ENCODE peak calls at places on chromosomes 1 and 21, in seven cellular contexts. B, V, D, Q, Y, X and M are unnamed samples.

GRCh38 chr1:245588250-245588649 is 433.5 kb downstream of the KIF26B start:
- DNase-seq in Q (no peak), D (no peak), X (peak; percentile 20), B (no peak), V (no peak), Y (no peak), M (no peak)

GRCh38 chr1:208002672-208003071 is 91.7 kb upstream of the CD34 start:
- DNase-seq in Y (peak; percentile 43), D (no peak), B (no peak), V (no peak), Q (no peak), X (no peak), M (no peak)

GRCh38 chr1:1001057-1001630 is 1.2 kb upstream of the HES4 start:
- DNase-seq in X (no peak), V (no peak), B (no peak), Q (no peak), Y (peak; percentile 76), D (no peak), M (no peak)

GRCh38 chr1:30727796-30728195 is 4.4 kb upstream of the MATN1 start:
- DNase-seq in B (no peak), D (no peak), Y (no peak), Q (peak; percentile 48), V (no peak), X (no peak), M (no peak)

GRCh38 chr1:236603896-236604217 is 459 bp downstream of the HEATR1 start:
- DNase-seq in Q (peak; percentile 44), B (peak; percentile 51), D (no peak), X (no peak), Y (no peak), V (no peak), M (peak; percentile 2)

GRCh38 chr1:245197911-245198379 is 43.2 kb downstream of the KIF26B start:
- DNase-seq in V (no peak), B (no peak), Y (no peak), Q (no peak), X (no peak), D (no peak), M (no peak)

GRCh38 chr1:9957726-9958125 is 14.5 kb downstream of the NMNAT1 start:
- DNase-seq in B (no peak), Y (no peak), Q (no peak), X (no peak), V (no peak), D (no peak), M (no peak)

GRCh38 chr21:42818328-42818749 is 61.0 kb downstream of the WDR4 start:
- DNase-seq in Q (peak; percentile 55), Y (no peak), X (peak; percentile 5), B (peak; percentile 55), D (peak; percentile 73), V (peak; percentile 85), M (peak; percentile 48)

GRCh38 chr1:92877792-92878191 is 46.0 kb downstream of the RPL5 start:
- DNase-seq in X (no peak), V (no peak), Y (no peak), Q (no peak), D (no peak), B (no peak), M (peak; percentile 31)

GRCh38 chr21:42597487-42598158 is 55.8 kb upstream of the PDE9A start:
- DNase-seq in V (no peak), D (no peak), B (no peak), X (no peak), Y (no peak), Q (no peak), M (no peak)

GRCh38 chr1:240149488-240150094 is 57.9 kb downstream of the FMN2 start:
- DNase-seq in X (peak; percentile 9), D (no peak), Y (no peak), B (no peak), V (peak; percentile 57), Q (peak; percentile 64), M (peak; percentile 62)

GRCh38 chr1:44811234-44811633 is 2.9 kb downstream of the BTBD19 start:
- DNase-seq in D (no peak), V (peak; percentile 59), B (no peak), Q (no peak), Y (peak; percentile 12), X (no peak), M (no peak)

GRCh38 chr1:201307760-201308499 is 24.6 kb downstream of the PKP1 start:
- DNase-seq in Y (peak; percentile 92), B (no peak), D (no peak), Q (no peak), V (no peak), X (no peak), M (no peak)

GRCh38 chr1:92567211-92567868 is 80.6 kb upstream of the GFI1 start:
- DNase-seq in B (no peak), X (no peak), Q (peak; percentile 84), V (no peak), Y (no peak), D (no peak), M (no peak)

GRCh38 chr1:211610779-211611556 is 32.0 kb upstream of the SLC30A1 start:
- DNase-seq in V (no peak), D (no peak), Y (no peak), Q (no peak), B (no peak), X (peak; percentile 95), M (peak; percentile 31)

GRCh38 chr1:192810253-192810880 is 1.5 kb downstream of the RGS2 start:
- DNase-seq in X (no peak), B (no peak), Y (no peak), Q (no peak), V (peak; percentile 59), D (no peak), M (no peak)

GRCh38 chr1:81689531-81689941 is 111.2 kb upstream of the ADGRL2 start:
- DNase-seq in V (no peak), B (no peak), Q (peak; percentile 57), Y (no peak), D (no peak), X (no peak), M (no peak)

GRCh38 chr1:3055051-3055450 is 14.0 kb upstream of the PRDM16 start:
- DNase-seq in D (no peak), B (no peak), V (no peak), Q (no peak), Y (no peak), X (no peak), M (no peak)

GRCh38 chr1:224929335-224930237 is at the start of gene DNAH14:
- DNase-seq in Y (peak; percentile 83), B (no peak), V (no peak), Q (peak; percentile 86), X (no peak), D (no peak), M (no peak)

GRCh38 chr1:93447481-93448291 is at the start of gene FNBP1L:
- DNase-seq in D (peak; percentile 55), X (peak; percentile 67), Q (peak; percentile 75), Y (no peak), V (peak; percentile 80), B (peak; percentile 45), M (peak; percentile 84)

GRCh38 chr21:42125571-42126544 is 54.7 kb downstream of the UMODL1 start:
- DNase-seq in Q (peak; percentile 24), Y (no peak), V (no peak), B (no peak), D (no peak), X (no peak), M (no peak)

GRCh38 chr1:87250336-87250735 is 78.3 kb upstream of the LMO4 start:
- DNase-seq in V (no peak), B (no peak), X (no peak), Y (no peak), Q (no peak), D (no peak), M (no peak)

GRCh38 chr1:245986404-245987221 is 520.5 kb downstream of the SMYD3 start:
- DNase-seq in B (no peak), V (no peak), Q (peak; percentile 82), D (no peak), Y (no peak), X (peak; percentile 28), M (no peak)

GRCh38 chr1:37448691-37449417 is 25.5 kb upstream of the ZC3H12A start:
- DNase-seq in V (no peak), B (no peak), D (no peak), Y (no peak), Q (peak; percentile 81), X (no peak), M (no peak)

GRCh38 chr21:33291686-33292085 is 25.5 kb downstream of the IL10RB start:
- DNase-seq in Q (no peak), Y (no peak), V (no peak), D (no peak), X (no peak), B (no peak), M (no peak)

GRCh38 chr1:239914827-239915231 is 176.9 kb upstream of the FMN2 start:
- DNase-seq in D (no peak), Y (no peak), Q (peak; percentile 95), X (no peak), V (no peak), B (no peak), M (no peak)

GRCh38 chr1:191629836-191630235 is 528.4 kb upstream of the RGS18 start:
- DNase-seq in Q (no peak), B (no peak), Y (no peak), V (no peak), X (no peak), D (no peak), M (no peak)

GRCh38 chr1:165592945-165593823 is 37.9 kb upstream of the MGST3 start:
- DNase-seq in Q (peak; percentile 75), Y (peak; percentile 85), B (peak; percentile 72), V (peak; percentile 93), X (peak; percentile 93), D (peak; percentile 86), M (peak; percentile 78)

GRCh38 chr1:21284206-21285137 is 5.8 kb downstream of the ECE1 start:
- DNase-seq in Q (no peak), B (no peak), Y (no peak), X (no peak), V (no peak), D (no peak), M (no peak)

GRCh38 chr1:29673669-29674624 is 437.6 kb downstream of the PTPRU start:
- DNase-seq in V (no peak), B (no peak), D (no peak), Y (no peak), Q (no peak), X (no peak), M (no peak)

GRCh38 chr1:78286686-78287085 is 204.1 kb upstream of the PTGFR start:
- DNase-seq in X (no peak), Y (no peak), B (no peak), Q (peak; percentile 92), V (no peak), D (no peak), M (no peak)

GRCh38 chr1:196409586-196409985 is 198.7 kb downstream of the KCNT2 start:
- DNase-seq in Q (peak; percentile 48), D (no peak), Y (no peak), B (no peak), X (no peak), V (no peak), M (no peak)